ENCODE peak calls at places on chromosomes 3 and 15, in seven cellular contexts. A, G, P, O, M, W and V are unnamed samples.

GRCh38 chr15:74376226-74376625 is 8.8 kb upstream of the CYP11A1 start:
- DNase-seq in A (no peak), P (no peak), W (no peak), O (peak), G (no peak), M (no peak), V (no peak)

GRCh38 chr15:75193976-75194375 is 7.7 kb upstream of the C15orf39 start:
- DNase-seq in O (no peak), M (no peak), P (no peak), A (no peak), W (no peak), G (no peak), V (no peak)

GRCh38 chr3:99577160-99577559 is 61.2 kb upstream of the COL8A1 start:
- DNase-seq in O (no peak), W (peak), A (no peak), P (no peak), G (no peak), M (peak), V (no peak)

GRCh38 chr3:171328419-171329082 is 131.7 kb downstream of the TNIK start:
- DNase-seq in M (peak), G (no peak), P (no peak), O (no peak), A (peak), W (no peak), V (no peak)

GRCh38 chr3:144105542-144105941 is 133.9 kb downstream of the DIPK2A start:
- DNase-seq in A (no peak), O (no peak), M (no peak), W (no peak), G (no peak), P (no peak), V (no peak)

GRCh38 chr3:195559723-195560409 is 16.7 kb upstream of the PPP1R2 start:
- DNase-seq in A (no peak), W (no peak), O (no peak), G (no peak), M (no peak), P (no peak), V (no peak)

GRCh38 chr3:29758108-29759020 is 477.5 kb downstream of the RBMS3 start:
- DNase-seq in G (peak), P (no peak), W (peak), M (peak), O (no peak), A (no peak), V (no peak)

GRCh38 chr3:14521611-14522010 is 18.5 kb downstream of the GRIP2 start:
- DNase-seq in A (no peak), O (no peak), G (no peak), W (no peak), M (no peak), P (peak), V (no peak)

GRCh38 chr15:66912001-66912400 is 153.4 kb upstream of the SMAD3 start:
- DNase-seq in O (no peak), G (no peak), M (no peak), P (peak), A (no peak), W (no peak), V (no peak)

GRCh38 chr3:117408811-117409210 is 699.2 kb downstream of the TUSC7 start:
- DNase-seq in O (no peak), A (no peak), W (peak), P (no peak), M (peak), G (no peak), V (no peak)

GRCh38 chr15:44537728-44538240 is 837 bp downstream of the EIF3J start:
- DNase-seq in W (peak), G (peak), O (no peak), A (no peak), P (no peak), M (peak), V (peak)

GRCh38 chr15:75929799-75930565 is 26.3 kb downstream of the FBXO22 start:
- DNase-seq in M (no peak), G (no peak), P (no peak), O (no peak), W (no peak), A (no peak), V (no peak)

GRCh38 chr15:71725215-71725955 is 85.0 kb upstream of the NR2E3 start:
- DNase-seq in P (no peak), G (peak), W (peak), O (no peak), M (peak), A (no peak), V (no peak)

GRCh38 chr3:63661242-63661641 is 8.8 kb downstream of the SNTN start:
- DNase-seq in P (no peak), W (no peak), M (peak), G (no peak), A (no peak), O (no peak), V (no peak)

GRCh38 chr3:63662011-63662410 is 9.5 kb downstream of the SNTN start:
- DNase-seq in O (no peak), P (no peak), G (no peak), W (no peak), M (no peak), A (no peak), V (no peak)

GRCh38 chr3:63656791-63657190 is 4.3 kb downstream of the SNTN start:
- DNase-seq in A (no peak), W (peak), M (peak), G (peak), P (no peak), O (no peak), V (no peak)

DNA sequence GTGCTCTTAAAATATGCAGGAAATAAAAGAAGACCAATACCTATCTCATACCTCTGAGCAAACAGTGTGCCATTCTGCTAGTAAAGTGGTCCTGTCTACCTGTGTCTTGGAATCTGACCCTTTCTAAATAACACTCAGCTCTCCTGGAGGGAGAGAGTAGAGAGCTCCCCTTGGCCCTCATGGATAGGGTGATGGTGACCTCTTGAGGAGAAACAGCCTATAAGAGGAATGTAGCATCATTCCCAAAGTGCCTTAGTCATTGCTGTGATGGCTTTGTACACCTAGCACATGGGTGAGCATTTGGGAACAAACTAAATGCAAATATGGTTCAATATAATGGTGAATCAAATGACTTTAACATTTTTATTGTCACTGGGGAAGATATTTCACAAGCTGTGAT is 10.0 kb downstream of the SNTN start:
- DNase-seq in A (peak), G (peak), P (no peak), O (no peak), W (no peak), M (no peak), V (no peak)
- TF ChIP-seq CTCF in A (peak), G (peak), P (peak), O (no peak), W (no peak), M (no peak), V (no peak)

GRCh38 chr3:60323180-60323579 is 928.1 kb downstream of the FHIT start:
- DNase-seq in A (no peak), W (no peak), M (no peak), G (no peak), P (no peak), O (no peak), V (no peak)
- TF ChIP-seq CTCF in A (no peak), W (no peak), M (no peak), G (no peak), P (no peak), O (no peak), V (no peak)

GRCh38 chr3:50173685-50174516 is 17.5 kb upstream of the GNAT1 start:
- DNase-seq in O (no peak), M (no peak), P (no peak), G (no peak), W (no peak), A (no peak), V (no peak)

GRCh38 chr3:50172615-50173220 is 17.6 kb downstream of the SEMA3F start:
- DNase-seq in M (no peak), W (no peak), P (no peak), G (no peak), O (no peak), A (no peak), V (no peak)

GRCh38 chr3:50174517-50174895 is 16.9 kb upstream of the GNAT1 start:
- DNase-seq in O (no peak), M (no peak), P (no peak), W (no peak), G (no peak), A (no peak), V (no peak)

GRCh38 chr3:50177346-50177745 is 14.1 kb upstream of the GNAT1 start:
- DNase-seq in A (no peak), W (no peak), O (no peak), P (no peak), G (no peak), M (no peak), V (no peak)

DNA sequence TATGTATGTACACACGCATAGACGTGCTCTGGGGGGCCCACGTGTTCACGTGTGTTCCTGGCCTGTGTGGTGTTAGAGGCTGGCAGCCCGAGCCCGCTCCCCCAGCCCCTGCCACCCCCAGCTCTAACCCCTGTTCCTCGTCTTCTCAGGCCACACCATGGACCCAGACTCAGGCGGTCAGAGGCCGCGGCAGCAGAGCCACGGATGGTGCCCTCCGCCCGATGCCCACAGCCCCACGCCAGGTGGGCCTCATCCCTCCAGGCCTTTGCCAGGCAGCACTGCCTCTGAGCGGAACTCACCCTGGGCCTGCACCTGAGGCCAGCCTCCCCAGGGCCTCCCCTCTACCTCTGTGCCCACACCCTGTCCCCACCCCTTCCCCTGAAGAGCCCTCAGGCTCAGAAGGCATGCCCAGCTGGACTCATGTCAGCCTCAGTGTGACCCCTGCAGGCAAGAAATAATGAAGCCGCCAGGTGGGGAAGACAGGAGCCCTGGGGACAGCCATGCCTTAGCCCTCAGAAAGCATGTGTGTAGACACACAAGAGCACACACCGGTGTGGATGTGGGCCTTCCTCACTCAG is 16.4 kb upstream of the GNAT1 start:
- DNase-seq in W (no peak), M (no peak), G (no peak), A (no peak), P (no peak), O (no peak), V (no peak)
- TF ChIP-seq CTCF in W (no peak), M (no peak), G (no peak), A (no peak), P (peak), O (no peak), V (no peak)

GRCh38 chr3:168089179-168089771 is 6.4 kb downstream of the GOLIM4 start:
- DNase-seq in O (no peak), M (no peak), W (no peak), P (no peak), A (no peak), G (no peak), V (no peak)

GRCh38 chr3:168086541-168087260 is 9.0 kb downstream of the GOLIM4 start:
- DNase-seq in A (no peak), G (no peak), W (no peak), M (no peak), P (no peak), O (no peak), V (no peak)

GRCh38 chr3:168090306-168091085 is 5.2 kb downstream of the GOLIM4 start:
- DNase-seq in A (no peak), G (peak), W (no peak), O (no peak), P (no peak), M (no peak), V (no peak)

GRCh38 chr3:168087539-168087938 is 8.2 kb downstream of the GOLIM4 start:
- DNase-seq in W (no peak), O (no peak), M (no peak), P (no peak), A (no peak), G (no peak), V (no peak)

GRCh38 chr3:168088106-168088722 is 7.5 kb downstream of the GOLIM4 start:
- DNase-seq in M (no peak), W (no peak), P (no peak), G (no peak), O (peak), A (peak), V (peak)
- TF ChIP-seq CTCF in M (peak), W (peak), P (peak), G (peak), O (peak), A (peak), V (no peak)

GRCh38 chr3:140465988-140466387 is 211.9 kb upstream of the TRIM42 start:
- DNase-seq in W (no peak), O (no peak), G (no peak), A (no peak), M (no peak), P (no peak), V (no peak)
- TF ChIP-seq CTCF in W (no peak), O (no peak), G (no peak), A (no peak), M (no peak), P (no peak), V (no peak)

GRCh38 chr3:164550857-164551256 is 527.4 kb downstream of the SI start:
- DNase-seq in W (no peak), P (no peak), M (no peak), A (no peak), O (no peak), G (no peak), V (no peak)
- TF ChIP-seq CTCF in W (no peak), P (no peak), M (no peak), A (peak), O (no peak), G (no peak), V (no peak)

DNA sequence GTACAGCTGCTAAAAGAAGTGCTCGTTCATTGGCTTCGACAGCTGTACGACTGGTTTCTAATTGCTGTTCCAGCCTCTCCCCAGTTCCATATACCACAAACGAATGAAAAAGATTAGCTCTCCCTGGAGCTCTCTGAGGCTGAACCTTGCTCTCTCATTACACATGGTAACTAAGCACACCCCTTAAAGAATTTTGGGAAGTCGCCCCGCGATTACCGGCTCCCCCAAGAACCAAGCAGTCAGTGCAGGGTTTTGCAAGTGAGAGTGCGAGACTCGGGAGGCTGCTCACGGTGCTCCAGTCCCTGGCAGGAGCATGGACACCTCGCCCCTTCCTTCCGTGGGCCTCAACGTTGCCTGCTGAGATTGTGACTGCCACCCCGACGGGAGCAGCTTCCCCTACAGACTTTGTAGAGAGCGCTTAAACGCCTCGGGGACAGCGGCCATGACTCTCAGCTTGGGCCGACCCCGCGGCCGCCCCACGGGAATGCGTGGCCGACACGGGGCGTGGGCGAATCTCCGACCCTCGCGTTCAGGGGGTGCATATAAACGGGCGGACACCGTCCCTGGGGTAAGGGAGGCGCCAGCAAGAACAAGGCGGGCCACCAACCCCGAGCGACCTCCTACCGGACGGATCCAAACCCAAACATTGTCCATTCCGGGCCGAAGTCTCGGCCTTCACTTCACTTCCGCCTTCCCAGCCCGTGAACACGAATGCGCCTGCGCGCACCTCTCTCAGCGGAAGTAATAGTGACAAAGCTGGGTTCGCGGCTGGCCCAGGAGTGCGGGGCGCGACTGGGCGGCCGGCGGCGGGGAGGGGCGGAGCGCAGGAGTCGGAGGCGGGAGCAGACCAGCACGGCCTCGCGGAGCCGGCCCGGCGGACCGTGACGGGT is at the start of gene ATP2C1:
- DNase-seq in G (peak), A (peak), O (peak), W (peak), P (peak), M (peak), V (peak)
- TF ChIP-seq CTCF in G (peak), A (no peak), O (no peak), W (no peak), P (peak), M (no peak), V (no peak)

DNA sequence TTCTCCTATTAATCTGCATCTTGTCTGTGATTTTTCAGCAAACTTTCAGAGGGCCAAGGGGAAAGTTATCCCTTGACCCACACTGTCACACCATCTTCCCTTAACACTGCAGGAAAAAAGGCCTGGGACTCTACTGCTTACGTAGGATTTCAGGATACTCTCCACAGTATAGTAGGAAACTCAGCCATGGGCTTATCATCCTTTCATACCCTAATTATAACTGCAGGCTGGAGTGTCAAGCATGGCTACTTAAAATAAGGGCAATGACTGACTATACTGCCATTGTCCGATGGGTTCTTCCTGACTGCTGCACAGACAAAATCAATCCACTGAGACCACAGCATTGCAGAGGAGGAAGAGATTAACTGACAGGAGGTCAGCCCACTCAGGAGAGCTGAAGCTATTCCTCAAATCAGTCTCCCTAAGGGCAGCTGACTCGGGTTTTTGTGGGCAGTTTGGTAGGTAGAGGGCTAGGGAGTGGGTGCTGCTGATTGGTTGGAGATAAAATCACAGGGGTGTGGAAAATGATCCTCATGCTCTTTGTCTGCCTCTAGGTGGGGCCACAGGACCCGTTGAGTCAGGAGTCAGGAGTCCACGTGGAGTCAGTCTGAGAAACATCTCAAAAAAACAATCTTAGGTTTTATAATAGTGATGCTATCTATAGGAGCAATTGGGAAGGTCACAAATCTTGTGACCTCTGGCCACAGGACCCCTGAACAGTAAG is 118.2 kb upstream of the STRIT1 start:
- DNase-seq in M (no peak), O (no peak), A (no peak), P (no peak), W (no peak), G (no peak), V (no peak)
- TF ChIP-seq CTCF in M (no peak), O (peak), A (no peak), P (no peak), W (no peak), G (no peak), V (no peak)